ENCODE peak calls at places on chromosomes 1 and 21, in four cellular contexts. T, U, Q and V are unnamed samples.

GRCh38 chr1:35748326-35748725 is 21.5 kb downstream of the CLSPN start:
- DNase-seq in T (no peak), Q (no peak), U (no peak), V (no peak)

GRCh38 chr1:41902125-41902524 is 16.6 kb downstream of the HIVEP3 start:
- DNase-seq in U (no peak), T (no peak), Q (no peak), V (no peak)

GRCh38 chr21:44800971-44801467 is 601 bp downstream of the UBE2G2 start:
- DNase-seq in Q (no peak), U (no peak), T (peak; percentile 70), V (no peak)

GRCh38 chr1:44515416-44515815 is 110.4 kb downstream of the RNF220 start:
- DNase-seq in U (no peak), T (no peak), Q (no peak), V (no peak)

GRCh38 chr1:1246230-1246600 is 307 bp downstream of the C1QTNF12 start:
- DNase-seq in Q (no peak), T (peak; percentile 78), U (no peak), V (no peak)

GRCh38 chr1:35518183-35518582 is 39.0 kb downstream of the KIAA0319L start:
- DNase-seq in U (no peak), T (no peak), Q (no peak), V (no peak)

GRCh38 chr1:64745181-64745985 is 508 bp downstream of the RAVER2 start:
- DNase-seq in U (peak; percentile 43), T (peak; percentile 78), Q (peak; percentile 44), V (peak; percentile 10)

GRCh38 chr21:46158666-46159300 is 3.4 kb upstream of the FTCD start:
- DNase-seq in Q (peak; percentile 15), T (no peak), U (no peak), V (no peak)

GRCh38 chr1:237701534-237701933 is 189.2 kb downstream of the ZP4 start:
- DNase-seq in U (no peak), Q (no peak), T (no peak), V (no peak)

GRCh38 chr1:15401391-15402055 is 8.2 kb upstream of the EFHD2 start:
- DNase-seq in U (no peak), T (no peak), Q (no peak), V (no peak)

GRCh38 chr1:60874703-60875102 is 207.7 kb upstream of the NFIA start:
- DNase-seq in T (no peak), Q (no peak), U (no peak), V (no peak)

GRCh38 chr21:38323721-38324591 is 67.2 kb downstream of the KCNJ15 start:
- DNase-seq in Q (no peak), T (peak; percentile 58), U (peak; percentile 43), V (no peak)

GRCh38 chr1:100834779-100835645 is 59.6 kb downstream of the EXTL2 start:
- DNase-seq in T (peak; percentile 67), Q (no peak), U (peak; percentile 46), V (no peak)

GRCh38 chr1:224052767-224053166 is 61.1 kb upstream of the FBXO28 start:
- DNase-seq in Q (no peak), T (no peak), U (no peak), V (no peak)

GRCh38 chr1:176733661-176734060 is 270.7 kb downstream of the PAPPA2 start:
- DNase-seq in Q (no peak), T (no peak), U (no peak), V (no peak)
- H3K4me1 ChIP-seq in Q (no peaks in the 10 kb centered on the region), T (no peaks in the 10 kb centered on the region), U (no peaks in the 10 kb centered on the region), V (no peaks in the 10 kb centered on the region)

DNA sequence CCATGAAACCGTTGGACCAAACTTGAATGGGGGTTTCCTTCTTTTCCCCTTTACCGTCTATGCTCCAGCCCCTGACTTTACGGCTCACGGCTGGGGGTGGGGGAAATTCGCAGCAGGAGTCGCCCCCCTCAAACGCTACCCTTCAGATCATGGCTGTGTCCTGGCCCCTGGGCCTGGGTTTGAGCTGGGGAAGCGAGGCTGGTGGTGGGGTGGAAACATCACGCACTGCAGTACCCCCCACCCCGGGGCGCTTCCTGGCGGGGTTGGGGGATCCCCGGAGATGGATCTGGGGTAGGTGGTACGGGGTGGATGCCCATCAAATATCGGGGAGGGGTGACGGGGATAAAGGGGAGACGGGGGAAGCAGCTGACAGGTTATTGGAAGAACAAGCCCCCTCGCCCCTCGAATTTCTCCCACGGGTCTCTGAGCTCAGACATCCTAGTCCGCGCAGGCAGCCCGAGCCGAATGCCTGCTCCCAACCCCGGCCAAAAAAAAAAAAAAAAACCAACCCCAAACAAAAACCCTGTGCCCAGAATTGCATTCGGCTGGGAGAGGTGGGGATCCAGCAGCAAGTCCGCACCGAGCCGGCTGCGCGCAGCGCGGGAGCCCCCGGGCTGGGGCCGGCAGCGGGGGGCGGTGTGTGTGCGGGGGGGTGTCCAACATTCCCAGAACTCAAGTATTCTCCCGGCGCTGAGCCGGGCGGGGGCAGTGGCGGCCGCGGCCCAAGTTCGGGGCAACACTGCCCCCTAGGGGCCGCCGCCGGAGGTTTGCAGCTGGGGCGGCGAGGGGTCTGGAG is 59.0 kb upstream of the ACOT11 start:
- DNase-seq in Q (peak; percentile 77), T (peak; percentile 96), U (peak; percentile 91), V (peak; percentile 68)
- H3K4me1 ChIP-seq in Q (peaks cover 33% of the 10 kb centered on the region), T (peaks cover 11% of the 10 kb centered on the region), U (peaks cover 2% of the 10 kb centered on the region), V (peaks cover 12% of the 10 kb centered on the region)

DNA sequence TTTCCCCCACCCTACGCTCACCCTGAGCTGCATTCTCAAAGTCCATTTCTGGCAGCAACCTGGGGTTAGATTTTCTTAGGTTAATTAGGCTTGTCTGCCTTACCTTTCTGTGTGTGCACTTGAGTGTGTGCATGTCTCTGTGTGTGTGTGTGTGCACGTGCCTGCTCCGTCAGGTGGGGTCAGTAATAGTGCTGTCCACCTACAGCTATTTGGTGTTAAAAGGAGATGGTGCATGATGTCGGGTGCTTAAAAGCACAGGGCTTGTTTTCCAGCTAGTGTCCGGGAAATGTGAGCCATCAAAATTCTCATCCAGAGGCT is 257.9 kb downstream of the CAMTA1 start:
- DNase-seq in T (peak; percentile 42), U (no peak), Q (no peak), V (no peak)
- H3K4me1 ChIP-seq in T (no peaks in the 10 kb centered on the region), U (no peaks in the 10 kb centered on the region), Q (no peaks in the 10 kb centered on the region), V (peaks cover 4% of the 10 kb centered on the region)

DNA sequence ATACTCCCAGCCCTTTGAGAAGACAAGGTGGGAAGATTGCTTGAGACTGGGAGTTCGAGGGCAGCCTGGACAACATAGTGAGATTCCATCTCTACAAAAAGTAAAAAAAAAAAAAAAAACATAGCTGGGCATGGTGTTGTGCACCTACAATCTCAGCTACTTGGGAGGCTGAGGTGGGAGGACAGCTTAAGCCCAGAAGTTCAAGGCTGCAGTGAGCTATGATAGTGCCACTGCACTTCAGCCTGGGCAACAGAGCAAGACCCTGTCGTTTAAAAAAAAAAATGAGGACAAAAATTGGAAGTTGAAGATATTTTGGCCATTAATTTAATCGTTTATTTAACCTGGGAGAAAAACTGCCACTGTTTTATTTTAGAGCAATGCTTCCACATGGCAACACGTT is 1.1 kb downstream of the URB1 start:
- DNase-seq in T (no peak), U (no peak), Q (no peak), V (no peak)
- H3K4me1 ChIP-seq in T (no peaks in the 10 kb centered on the region), U (no peaks in the 10 kb centered on the region), Q (peaks cover 34% of the 10 kb centered on the region), V (no peaks in the 10 kb centered on the region)